ENCODE peak calls at places on chromosome 16, in five cellular contexts. Z is cardiac muscle cell; A is EH; C is CD4-positive, alpha-beta T cell; U is neural progenitor cell. F is an unnamed sample.
A peak's percentile ranks its signal among the peaks of the same experiment; 100 is the strongest.

GRCh38 chr16:1565083-1565805 is 31.8 kb downstream of the TMEM204 start:
- DNase-seq in Z (no peak), A (no peak), C (no peak), U (no peak), F (no peak)

GRCh38 chr16:49084628-49085390 is 196.8 kb downstream of the CBLN1 start:
- DNase-seq in Z (no peak), A (no peak), C (no peak), U (no peak), F (no peak)

GRCh38 chr16:75647138-75647491 is 350 bp downstream of the KARS1 start:
- DNase-seq in Z (no peak), A (no peak), C (no peak), U (no peak), F (no peak)

GRCh38 chr16:74563828-74564263 is 43.1 kb downstream of the GLG1 start:
- DNase-seq in Z (peak; percentile 50), A (peak; percentile 67), C (no peak), U (no peak), F (peak; percentile 74)

GRCh38 chr16:74480150-74481029 is 59.1 kb upstream of the CLEC18B start:
- DNase-seq in Z (peak; percentile 46), A (peak; percentile 82), C (no peak), U (peak; percentile 26), F (peak; percentile 74)

GRCh38 chr16:47973552-47973951 is 182.2 kb downstream of the ABCC12 start:
- DNase-seq in Z (no peak), A (no peak), C (no peak), U (no peak), F (no peak)

GRCh38 chr16:65002265-65002664 is 119.6 kb downstream of the CDH11 start:
- DNase-seq in Z (peak; percentile 81), A (peak; percentile 98), C (no peak), U (no peak), F (peak; percentile 1)

GRCh38 chr16:3734758-3735221 is 17.5 kb upstream of the TRAP1 start:
- DNase-seq in Z (no peak), A (no peak), C (no peak), U (no peak), F (no peak)

GRCh38 chr16:53922805-53923645 is 219.1 kb downstream of the FTO start:
- DNase-seq in Z (peak; percentile 38), A (no peak), C (no peak), U (no peak), F (no peak)

GRCh38 chr16:695355-696089 is 5.3 kb upstream of the WDR24 start:
- DNase-seq in Z (no peak), A (no peak), C (peak; percentile 68), U (peak; percentile 60), F (peak; percentile 88)

GRCh38 chr16:27748868-27749546 is 199.1 kb downstream of the KATNIP start:
- DNase-seq in Z (peak; percentile 66), A (peak; percentile 93), C (peak; percentile 36), U (peak; percentile 61), F (peak; percentile 82)